ENCODE peak calls at places on chromosomes 2 and 18, in nine cellular contexts. N, T, V, D, F, J, C, U and I are unnamed samples.
A peak's percentile ranks its signal among the peaks of the same experiment; 100 is the strongest.

GRCh38 chr18:79540161-79540913 is 139.3 kb upstream of the CTDP1 start:
- DNase-seq in N (no peak), T (no peak), V (no peak), D (no peak), F (no peak), J (no peak), C (no peak), U (no peak), I (no peak)

GRCh38 chr2:36573165-36573564 is 24.8 kb downstream of the FEZ2 start:
- DNase-seq in N (no peak), T (no peak), V (no peak), D (no peak), F (no peak), J (no peak), C (no peak), U (no peak), I (no peak)

GRCh38 chr2:43307046-43307445 is 80.6 kb upstream of the ZFP36L2 start:
- DNase-seq in N (no peak), T (no peak), V (peak; percentile 59), D (no peak), F (no peak), J (no peak), C (no peak), U (no peak), I (no peak)

GRCh38 chr2:118374974-118375745 is 286.9 kb downstream of the INSIG2 start:
- DNase-seq in N (no peak), T (no peak), V (no peak), D (no peak), F (no peak), J (no peak), C (no peak), U (no peak), I (no peak)

GRCh38 chr18:9260388-9261380 is 73.9 kb upstream of the TWSG1 start:
- DNase-seq in N (no peak), T (no peak), V (peak; percentile 10), D (no peak), F (no peak), J (no peak), C (no peak), U (no peak), I (no peak)

GRCh38 chr2:9629222-9630000 is 1.4 kb downstream of the YWHAQ start:
- DNase-seq in N (peak; percentile 58), T (no peak), V (peak; percentile 37), D (peak; percentile 17), F (no peak), J (no peak), C (no peak), U (no peak), I (no peak)

GRCh38 chr2:41720702-41721344 is 327.0 kb upstream of the PKDCC start:
- DNase-seq in N (no peak), T (no peak), V (peak; percentile 42), D (no peak), F (no peak), J (no peak), C (no peak), U (no peak), I (no peak)

GRCh38 chr2:165874445-165875039 is 79.0 kb downstream of the TTC21B start:
- DNase-seq in N (peak; percentile 81), T (no peak), V (peak; percentile 80), D (peak; percentile 35), F (no peak), J (no peak), C (no peak), U (peak; percentile 34), I (peak; percentile 38)

GRCh38 chr2:239136762-239137161 is 264.1 kb downstream of the HDAC4 start:
- DNase-seq in N (no peak), T (no peak), V (peak; percentile 74), D (no peak), F (no peak), J (no peak), C (no peak), U (no peak), I (no peak)

GRCh38 chr2:239136203-239136602 is 264.6 kb downstream of the HDAC4 start:
- DNase-seq in N (no peak), T (no peak), V (no peak), D (no peak), F (no peak), J (no peak), C (no peak), U (no peak), I (no peak)

GRCh38 chr2:239137890-239138283 is 262.9 kb downstream of the HDAC4 start:
- DNase-seq in N (no peak), T (no peak), V (no peak), D (no peak), F (no peak), J (no peak), C (no peak), U (no peak), I (no peak)

GRCh38 chr2:239138610-239139009 is 262.2 kb downstream of the HDAC4 start:
- DNase-seq in N (no peak), T (no peak), V (no peak), D (no peak), F (no peak), J (no peak), C (no peak), U (no peak), I (no peak)

GRCh38 chr2:239137165-239137889 is 263.5 kb downstream of the HDAC4 start:
- DNase-seq in N (no peak), T (no peak), V (peak; percentile 10), D (no peak), F (no peak), J (no peak), C (no peak), U (no peak), I (no peak)
- TF ChIP-seq CTCF in N (no peak), T (no peak), V (no peak), D (no peak), F (no peak), J (no peak), C (no peak), U (no peak), I (no peak)

GRCh38 chr2:144471316-144472045 is 48.4 kb downstream of the ZEB2 start:
- DNase-seq in N (no peak), T (no peak), V (no peak), D (no peak), F (no peak), J (no peak), C (no peak), U (no peak), I (no peak)
- H3K4me3 ChIP-seq in N (no peak overlapping the region), T (no peak overlapping the region), V (no peak overlapping the region), D (no peak overlapping the region), F (no peak overlapping the region), J (no peak overlapping the region), C (no peak overlapping the region), U (no peak overlapping the region), I (no peak overlapping the region)

GRCh38 chr2:120460511-120460910 is 114.6 kb downstream of the INHBB start:
- DNase-seq in N (no peak), T (no peak), V (no peak), D (no peak), F (no peak), J (no peak), C (no peak), U (no peak), I (no peak)
- TF ChIP-seq CTCF in N (no peak), T (no peak), V (no peak), D (no peak), F (no peak), J (no peak), C (no peak), U (no peak), I (no peak)

GRCh38 chr2:105401867-105402266 is 3.0 kb upstream of the FHL2 start:
- DNase-seq in N (no peak), T (no peak), V (no peak), D (no peak), F (no peak), J (no peak), C (no peak), U (no peak), I (no peak)

GRCh38 chr2:105402809-105403208 is 4.0 kb upstream of the FHL2 start:
- DNase-seq in N (no peak), T (no peak), V (no peak), D (no peak), F (no peak), J (no peak), C (no peak), U (no peak), I (no peak)

GRCh38 chr2:105404736-105405135 is 5.9 kb upstream of the FHL2 start:
- DNase-seq in N (no peak), T (no peak), V (no peak), D (no peak), F (no peak), J (no peak), C (no peak), U (no peak), I (no peak)

GRCh38 chr2:105403785-105404698 is 5.2 kb upstream of the FHL2 start:
- DNase-seq in N (peak; percentile 77), T (no peak), V (peak; percentile 64), D (no peak), F (no peak), J (no peak), C (peak; percentile 73), U (peak; percentile 100), I (peak; percentile 99)

GRCh38 chr2:105403241-105403784 is 4.5 kb upstream of the FHL2 start:
- DNase-seq in N (no peak), T (no peak), V (no peak), D (no peak), F (no peak), J (no peak), C (no peak), U (no peak), I (no peak)
- H3K4me3 ChIP-seq in N (no peak overlapping the region), T (no peak overlapping the region), V (no peak overlapping the region), D (no peak overlapping the region), F (no peak overlapping the region), J (no peak overlapping the region), C (no peak overlapping the region), U (no peak overlapping the region), I (peak overlapping the region; percentile 21)